ENCODE peak calls at places on chromosomes 2 and 18, in eight cellular contexts. X is adrenal gland, E is thyroid gland, J is K562, V is fibroblast of lung, P is tibial nerve, R is cardiac muscle cell, M is heart right ventricle. Y is an unnamed sample.

GRCh38 chr2:126719191-126720030 is 63.5 kb downstream of the GYPC start:
- DNase-seq in V (no peak), E (no peak), J (no peak), P (no peak), R (no peak), M (peak; percentile 29), X (peak; percentile 15), Y (no peak)

GRCh38 chr2:25301453-25302352 is 40.0 kb downstream of the DNMT3A start:
- DNase-seq in V (peak; percentile 65), R (peak; percentile 62), P (no peak), X (peak; percentile 39), E (no peak), M (no peak), J (no peak), Y (no peak)

GRCh38 chr18:60372598-60372997 is at the start of gene MC4R:
- DNase-seq in V (peak; percentile 89), E (no peak), M (peak; percentile 7), J (no peak), X (no peak), P (no peak), R (peak; percentile 74), Y (no peak)

GRCh38 chr2:163734911-163735691 is 707 bp downstream of the FIGN start:
- DNase-seq in X (no peak), M (no peak), P (no peak), R (peak; percentile 21), V (peak; percentile 51), E (no peak), J (no peak), Y (no peak)

GRCh38 chr2:44360749-44361329 is 455 bp downstream of the PREPL start:
- DNase-seq in P (peak; percentile 31), R (peak; percentile 25), J (peak; percentile 48), M (no peak), V (peak; percentile 21), E (no peak), X (no peak), Y (no peak)

GRCh38 chr2:36477315-36477714 is 120.7 kb downstream of the FEZ2 start:
- DNase-seq in J (no peak), X (no peak), P (no peak), R (no peak), E (no peak), V (no peak), M (no peak), Y (no peak)

GRCh38 chr18:78722391-78722790 is 257.2 kb upstream of the SALL3 start:
- DNase-seq in P (no peak), V (no peak), X (no peak), R (no peak), J (no peak), E (peak; percentile 62), M (no peak), Y (no peak)

GRCh38 chr2:193584522-193584938 is 1389.8 kb upstream of the TMEFF2 start:
- DNase-seq in X (no peak), M (no peak), P (no peak), R (peak; percentile 37), V (no peak), E (no peak), J (peak; percentile 15), Y (no peak)

GRCh38 chr2:9975805-9976447 is 24.4 kb downstream of the GRHL1 start:
- DNase-seq in M (peak; percentile 53), R (peak; percentile 97), X (peak; percentile 79), J (peak; percentile 58), E (no peak), V (peak; percentile 96), P (peak; percentile 57), Y (no peak)

GRCh38 chr2:130303142-130303541 is 39.6 kb upstream of the IMP4 start:
- DNase-seq in E (no peak), R (no peak), P (no peak), M (no peak), J (no peak), V (no peak), X (no peak), Y (no peak)

GRCh38 chr18:2846241-2846637 is 567 bp upstream of the EMILIN2 start:
- DNase-seq in M (no peak), R (peak; percentile 51), E (peak; percentile 18), P (no peak), X (no peak), V (peak; percentile 40), J (peak; percentile 40), Y (peak; percentile 52)

DNA sequence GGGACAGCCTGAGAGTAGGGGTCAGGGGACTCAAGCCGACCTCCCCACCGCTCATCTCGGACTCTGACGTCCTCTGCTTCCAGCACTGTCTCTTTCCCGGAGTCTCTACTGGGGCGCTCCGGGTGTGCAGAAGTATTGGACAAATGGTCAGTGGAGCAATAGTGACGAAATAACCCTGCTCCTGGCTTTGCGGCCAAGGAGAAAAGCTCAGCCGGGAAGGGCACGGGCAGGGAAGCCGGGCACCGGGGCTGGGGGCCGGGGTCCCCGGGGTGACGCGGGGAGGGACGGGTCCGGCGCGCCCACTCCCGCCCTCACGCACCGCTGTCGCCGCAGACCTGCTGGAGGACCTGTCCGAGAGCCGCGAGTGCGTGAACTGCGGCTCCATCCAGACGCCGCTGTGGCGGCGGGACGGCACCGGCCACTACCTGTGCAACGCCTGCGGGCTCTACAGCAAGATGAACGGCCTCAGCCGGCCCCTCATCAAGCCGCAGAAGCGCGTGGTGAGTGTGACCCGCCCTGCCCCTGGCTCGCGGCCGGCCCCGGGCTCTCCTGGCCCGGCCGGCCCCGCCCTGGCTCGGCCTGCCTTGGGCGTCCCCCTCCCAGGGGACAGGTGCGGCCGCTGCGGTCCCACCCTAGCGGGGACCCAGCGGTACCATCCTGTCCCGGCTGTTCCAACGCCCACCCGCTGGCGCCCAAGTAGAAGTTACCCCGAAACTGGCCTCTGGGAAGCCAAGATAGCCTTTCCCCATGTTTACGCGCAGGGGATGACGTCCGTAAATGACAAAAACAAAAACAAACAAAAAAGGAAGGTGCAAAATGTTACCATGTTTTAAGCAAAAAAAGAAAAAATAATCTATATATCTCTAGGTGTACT is 7.5 kb downstream of the GATA6 start:
- DNase-seq in X (peak; percentile 62), R (peak; percentile 67), J (no peak), P (no peak), E (no peak), M (no peak), V (peak; percentile 68), Y (peak; percentile 60)
- H3K27me3 ChIP-seq in X (no peaks in the 10 kb centered on the region), R (no peaks in the 10 kb centered on the region), J (peaks cover 24% of the 10 kb centered on the region), P (peaks cover 97% of the 10 kb centered on the region), E (no peaks in the 10 kb centered on the region), M (peaks cover 85% of the 10 kb centered on the region), V (no peaks in the 10 kb centered on the region), Y (peaks cover 23% of the 10 kb centered on the region)

GRCh38 chr2:74008761-74009395 is 24.2 kb downstream of the TET3 start:
- DNase-seq in J (no peak), V (no peak), M (no peak), X (no peak), P (no peak), E (no peak), R (peak; percentile 45), Y (no peak)

GRCh38 chr2:74005786-74006185 is 21.1 kb downstream of the TET3 start:
- DNase-seq in M (no peak), X (no peak), J (no peak), E (no peak), P (no peak), V (no peak), R (peak; percentile 52), Y (no peak)

GRCh38 chr2:74009577-74009976 is 24.9 kb downstream of the TET3 start:
- DNase-seq in R (no peak), E (no peak), V (no peak), P (no peak), M (no peak), J (no peak), X (no peak), Y (no peak)

GRCh38 chr2:74006424-74006823 is 21.7 kb downstream of the TET3 start:
- DNase-seq in V (peak; percentile 74), M (peak; percentile 61), R (peak; percentile 65), J (no peak), P (no peak), X (no peak), E (no peak), Y (no peak)

DNA sequence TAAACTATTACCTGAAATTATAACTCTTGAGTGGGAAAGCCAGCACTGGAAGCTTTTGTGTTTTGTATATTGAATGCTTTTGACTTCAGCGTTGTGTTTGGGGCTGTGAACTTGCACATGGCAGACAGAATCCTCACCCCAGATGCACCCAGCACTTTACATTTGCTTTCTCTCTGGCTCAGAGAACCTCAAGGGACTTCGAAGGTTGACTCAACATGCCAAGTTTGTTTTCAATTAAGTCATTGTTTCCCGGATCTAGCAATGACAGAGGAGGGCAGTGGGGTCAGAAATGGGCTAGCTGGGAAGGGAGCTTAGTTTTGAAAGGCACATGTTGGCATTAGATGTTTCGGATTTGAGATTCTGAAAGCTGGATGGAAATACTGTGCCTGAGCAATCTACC is 22.4 kb downstream of the TET3 start:
- DNase-seq in X (no peak), E (no peak), P (no peak), M (no peak), R (no peak), J (no peak), V (no peak), Y (no peak)
- H3K4me1 ChIP-seq in X (peaks cover 30% of the 10 kb centered on the region), E (peaks cover 23% of the 10 kb centered on the region), P (peaks cover 29% of the 10 kb centered on the region), M (peaks cover 83% of the 10 kb centered on the region), R (peaks cover 36% of the 10 kb centered on the region), J (peaks cover 63% of the 10 kb centered on the region), V (peaks cover 29% of the 10 kb centered on the region), Y (peaks cover 57% of the 10 kb centered on the region)

DNA sequence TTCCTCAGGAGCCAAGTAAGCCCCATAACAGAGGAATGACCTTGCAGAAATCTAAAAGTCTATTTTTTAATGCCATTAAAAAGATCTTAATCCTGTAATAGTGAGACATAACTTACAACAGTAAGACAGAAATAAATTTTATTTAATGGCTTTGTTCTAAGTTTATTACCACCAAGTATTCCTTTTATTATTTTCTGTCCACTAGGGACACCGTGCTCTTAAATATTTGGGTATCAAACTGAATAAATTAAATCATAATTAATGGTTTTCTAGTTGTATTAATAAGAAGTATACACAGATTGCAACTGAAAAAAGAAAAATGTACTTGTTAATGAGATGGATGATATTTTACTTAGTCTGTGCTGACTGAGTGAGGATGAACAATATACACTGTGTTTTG is 3.1 kb upstream of the B4GALT6 start:
- DNase-seq in J (no peak), X (no peak), E (no peak), M (no peak), P (no peak), V (peak; percentile 14), R (no peak), Y (no peak)
- TF ChIP-seq CTCF in J (no peak), X (peak; percentile 35), E (no peak), M (no peak), P (no peak), V (peak; percentile 29), R (peak; percentile 24), Y (no peak)

GRCh38 chr18:65907281-65907680 is 156.5 kb downstream of the CDH7 start:
- DNase-seq in E (no peak), X (no peak), M (no peak), J (no peak), V (no peak), R (no peak), P (no peak), Y (no peak)

GRCh38 chr18:65901522-65901921 is 150.7 kb downstream of the CDH7 start:
- DNase-seq in E (no peak), J (no peak), X (no peak), M (no peak), V (no peak), R (no peak), P (no peak), Y (no peak)

GRCh38 chr18:65906621-65907034 is 155.8 kb downstream of the CDH7 start:
- DNase-seq in V (no peak), M (no peak), P (no peak), R (no peak), X (no peak), J (no peak), E (no peak), Y (no peak)
- H3K27me3 ChIP-seq in V (no peaks in the 10 kb centered on the region), M (no peaks in the 10 kb centered on the region), P (no peaks in the 10 kb centered on the region), R (peaks cover 6% of the 10 kb centered on the region), X (no peaks in the 10 kb centered on the region), J (no peaks in the 10 kb centered on the region), E (no peaks in the 10 kb centered on the region), Y (no peaks in the 10 kb centered on the region)

GRCh38 chr2:216774620-216775019 is 79.3 kb upstream of the IGFBP5 start:
- DNase-seq in E (no peak), V (peak; percentile 87), J (peak; percentile 57), R (peak; percentile 79), X (peak; percentile 51), M (peak; percentile 90), P (peak; percentile 29), Y (no peak)
- H3K4me1 ChIP-seq in E (peaks cover 17% of the 10 kb centered on the region), V (peaks cover 16% of the 10 kb centered on the region), J (peaks cover 44% of the 10 kb centered on the region), R (peaks cover 43% of the 10 kb centered on the region), X (peaks cover 14% of the 10 kb centered on the region), M (peaks cover 42% of the 10 kb centered on the region), P (no peaks in the 10 kb centered on the region), Y (no peaks in the 10 kb centered on the region)